ENCODE peak calls at places on chromosome 12, in four cellular contexts. One of them, this sample, is unnamed. For H3K4me1, the result is how much of the 10 kb centered on the place peaks cover.

GRCh38 chr12:22539055-22539454 is 5.3 kb downstream of the C2CD5 start:
- DNase-seq in HCT116: no peak
- DNase-seq in fibroblast of lung: no peak
- DNase-seq in NT2/D1: no peak
- DNase-seq in this sample: no peak

GRCh38 chr12:1575287-1575798 is 19.0 kb downstream of the FBXL14 start:
- DNase-seq in HCT116: no peak
- DNase-seq in fibroblast of lung: no peak
- DNase-seq in NT2/D1: no peak
- DNase-seq in this sample: no peak

GRCh38 chr12:9404469-9405260 is 196.5 kb upstream of the PZP start:
- DNase-seq in HCT116: no peak
- DNase-seq in fibroblast of lung: no peak
- DNase-seq in NT2/D1: no peak
- DNase-seq in this sample: no peak

GRCh38 chr12:65364021-65364420 is 85.5 kb downstream of the MSRB3 start:
- DNase-seq in HCT116: no peak
- DNase-seq in fibroblast of lung: peak
- DNase-seq in NT2/D1: no peak
- DNase-seq in this sample: peak

GRCh38 chr12:128813392-128813791 is 10.4 kb downstream of the SLC15A4 start:
- DNase-seq in HCT116: no peak
- DNase-seq in fibroblast of lung: peak
- DNase-seq in NT2/D1: no peak
- DNase-seq in this sample: peak

GRCh38 chr12:29996993-29997392 is 213.3 kb upstream of the TMTC1 start:
- DNase-seq in HCT116: no peak
- DNase-seq in fibroblast of lung: no peak
- DNase-seq in NT2/D1: no peak
- DNase-seq in this sample: no peak

GRCh38 chr12:26150737-26151450 is 26.1 kb upstream of the BHLHE41 start:
- DNase-seq in HCT116: no peak
- DNase-seq in fibroblast of lung: peak
- DNase-seq in NT2/D1: no peak
- DNase-seq in this sample: peak

GRCh38 chr12:120687570-120688289 is 781 bp downstream of the MLEC start:
- DNase-seq in HCT116: no peak
- DNase-seq in fibroblast of lung: peak
- DNase-seq in NT2/D1: no peak
- DNase-seq in this sample: no peak

GRCh38 chr12:117850048-117850447 is 118.7 kb downstream of the KSR2 start:
- DNase-seq in HCT116: peak
- DNase-seq in fibroblast of lung: peak
- DNase-seq in NT2/D1: peak
- DNase-seq in this sample: peak

GRCh38 chr12:111435661-111436201 is 30.0 kb downstream of the SH2B3 start:
- DNase-seq in HCT116: no peak
- DNase-seq in fibroblast of lung: peak
- DNase-seq in NT2/D1: no peak
- DNase-seq in this sample: no peak

GRCh38 chr12:112169086-112169872 is 43.9 kb downstream of the TRAFD1 start:
- DNase-seq in HCT116: no peak
- DNase-seq in fibroblast of lung: no peak
- DNase-seq in NT2/D1: no peak
- DNase-seq in this sample: no peak

GRCh38 chr12:25504744-25505143 is 48.3 kb downstream of the LMNTD1 start:
- DNase-seq in HCT116: no peak
- DNase-seq in fibroblast of lung: no peak
- DNase-seq in NT2/D1: no peak
- DNase-seq in this sample: no peak

GRCh38 chr12:75759196-75759595 is 247.8 kb upstream of the KRR1 start:
- DNase-seq in HCT116: no peak
- DNase-seq in fibroblast of lung: no peak
- DNase-seq in NT2/D1: no peak
- DNase-seq in this sample: no peak

GRCh38 chr12:24631691-24632090 is 317.2 kb downstream of the BCAT1 start:
- DNase-seq in HCT116: no peak
- DNase-seq in fibroblast of lung: no peak
- DNase-seq in NT2/D1: no peak
- DNase-seq in this sample: no peak

GRCh38 chr12:114006482-114007425 is 40.6 kb upstream of the RBM19 start:
- DNase-seq in HCT116: no peak
- DNase-seq in fibroblast of lung: no peak
- DNase-seq in NT2/D1: no peak
- DNase-seq in this sample: no peak

GRCh38 chr12:93762912-93763311 is 85.7 kb downstream of the CRADD start:
- DNase-seq in HCT116: no peak
- DNase-seq in fibroblast of lung: no peak
- DNase-seq in NT2/D1: no peak
- DNase-seq in this sample: no peak

GRCh38 chr12:130705174-130705880 is 10.8 kb downstream of the RIMBP2 start:
- DNase-seq in HCT116: no peak
- DNase-seq in fibroblast of lung: no peak
- DNase-seq in NT2/D1: no peak
- DNase-seq in this sample: no peak

GRCh38 chr12:123363743-123364531 is 710 bp downstream of the SBNO1 start:
- DNase-seq in HCT116: no peak
- DNase-seq in fibroblast of lung: peak
- DNase-seq in NT2/D1: no peak
- DNase-seq in this sample: peak

GRCh38 chr12:59698599-59698998 is 102.8 kb downstream of the SLC16A7 start:
- DNase-seq in HCT116: no peak
- DNase-seq in fibroblast of lung: peak
- DNase-seq in NT2/D1: no peak
- DNase-seq in this sample: peak

GRCh38 chr12:62537544-62537943 is 70.9 kb downstream of the MON2 start:
- DNase-seq in HCT116: no peak
- DNase-seq in fibroblast of lung: peak
- DNase-seq in NT2/D1: no peak
- DNase-seq in this sample: peak

GRCh38 chr12:28500373-28501024 is 310.2 kb downstream of the CCDC91 start:
- DNase-seq in HCT116: no peak
- DNase-seq in fibroblast of lung: peak
- DNase-seq in NT2/D1: no peak
- DNase-seq in this sample: peak

GRCh38 chr12:112381898-112382796 is at the start of gene HECTD4:
- DNase-seq in HCT116: peak
- DNase-seq in fibroblast of lung: peak
- DNase-seq in NT2/D1: peak
- DNase-seq in this sample: peak

GRCh38 chr12:13277278-13277677 is 80.8 kb downstream of the EMP1 start:
- DNase-seq in HCT116: no peak
- DNase-seq in fibroblast of lung: no peak
- DNase-seq in NT2/D1: no peak
- DNase-seq in this sample: no peak

GRCh38 chr12:130489293-130489692 is 151.6 kb downstream of the PIWIL1 start:
- DNase-seq in HCT116: no peak
- DNase-seq in fibroblast of lung: no peak
- DNase-seq in NT2/D1: no peak
- DNase-seq in this sample: no peak

GRCh38 chr12:20505056-20505455 is 136.7 kb downstream of the PDE3A start:
- DNase-seq in HCT116: no peak
- DNase-seq in fibroblast of lung: no peak
- DNase-seq in NT2/D1: no peak
- DNase-seq in this sample: no peak

GRCh38 chr12:2800046-2800570 is 5.3 kb downstream of the FKBP4 start:
- DNase-seq in HCT116: no peak
- DNase-seq in fibroblast of lung: no peak
- DNase-seq in NT2/D1: no peak
- DNase-seq in this sample: no peak

GRCh38 chr12:122788387-122788786 is 14.0 kb downstream of the CCDC62 start:
- DNase-seq in HCT116: no peak
- DNase-seq in fibroblast of lung: peak
- DNase-seq in NT2/D1: no peak
- DNase-seq in this sample: peak

GRCh38 chr12:121786441-121786825 is 7.1 kb downstream of the RHOF start:
- DNase-seq in HCT116: peak
- DNase-seq in fibroblast of lung: peak
- DNase-seq in NT2/D1: no peak
- DNase-seq in this sample: peak

GRCh38 chr12:49894754-49895153 is 8.9 kb downstream of the FAIM2 start:
- DNase-seq in HCT116: no peak
- DNase-seq in fibroblast of lung: no peak
- DNase-seq in NT2/D1: peak
- DNase-seq in this sample: no peak

GRCh38 chr12:106900554-106900953 is 55.2 kb upstream of the TMEM263 start:
- DNase-seq in HCT116: no peak
- DNase-seq in fibroblast of lung: no peak
- DNase-seq in NT2/D1: no peak
- DNase-seq in this sample: no peak

GRCh38 chr12:10363922-10364838 is 25.7 kb downstream of the KLRK1 start:
- DNase-seq in HCT116: no peak
- DNase-seq in fibroblast of lung: peak
- DNase-seq in NT2/D1: no peak
- DNase-seq in this sample: peak

DNA sequence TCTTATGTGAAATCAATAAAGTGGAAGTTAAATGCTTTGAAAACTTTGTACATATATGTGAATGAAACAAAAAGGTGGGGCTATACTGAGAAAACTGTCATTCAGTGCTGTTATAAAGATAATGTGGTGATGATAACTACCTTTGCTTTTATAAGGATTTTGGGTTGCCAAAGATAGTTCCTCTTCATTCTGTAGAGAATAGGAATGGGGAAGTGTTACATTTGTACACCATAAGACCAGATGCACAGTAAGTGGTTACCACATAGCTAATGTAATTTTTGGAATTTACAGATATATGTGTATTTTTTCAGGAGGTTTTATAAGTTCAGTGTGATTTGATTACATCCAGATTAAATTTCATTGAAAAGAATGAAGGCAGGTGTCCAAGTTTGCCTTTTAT is 18.1 kb downstream of the RAB21 start:
- DNase-seq in HCT116: no peak
- DNase-seq in fibroblast of lung: no peak
- DNase-seq in NT2/D1: no peak
- DNase-seq in this sample: no peak
- H3K4me1 ChIP-seq in HCT116: under half
- H3K4me1 ChIP-seq in fibroblast of lung: under half
- H3K4me1 ChIP-seq in NT2/D1: under half
- H3K4me1 ChIP-seq in this sample: under half

GRCh38 chr12:6904280-6905276 is at the start of gene LRRC23:
- DNase-seq in HCT116: peak
- DNase-seq in fibroblast of lung: peak
- DNase-seq in NT2/D1: peak
- DNase-seq in this sample: peak

GRCh38 chr12:6909421-6910145 is 4.8 kb upstream of the ENO2 start:
- DNase-seq in HCT116: no peak
- DNase-seq in fibroblast of lung: no peak
- DNase-seq in NT2/D1: no peak
- DNase-seq in this sample: no peak

GRCh38 chr12:6903712-6904111 is 910 bp upstream of the LRRC23 start:
- DNase-seq in HCT116: no peak
- DNase-seq in fibroblast of lung: no peak
- DNase-seq in NT2/D1: no peak
- DNase-seq in this sample: no peak

GRCh38 chr12:6902448-6902847 is 2.2 kb upstream of the LRRC23 start:
- DNase-seq in HCT116: no peak
- DNase-seq in fibroblast of lung: no peak
- DNase-seq in NT2/D1: no peak
- DNase-seq in this sample: no peak

DNA sequence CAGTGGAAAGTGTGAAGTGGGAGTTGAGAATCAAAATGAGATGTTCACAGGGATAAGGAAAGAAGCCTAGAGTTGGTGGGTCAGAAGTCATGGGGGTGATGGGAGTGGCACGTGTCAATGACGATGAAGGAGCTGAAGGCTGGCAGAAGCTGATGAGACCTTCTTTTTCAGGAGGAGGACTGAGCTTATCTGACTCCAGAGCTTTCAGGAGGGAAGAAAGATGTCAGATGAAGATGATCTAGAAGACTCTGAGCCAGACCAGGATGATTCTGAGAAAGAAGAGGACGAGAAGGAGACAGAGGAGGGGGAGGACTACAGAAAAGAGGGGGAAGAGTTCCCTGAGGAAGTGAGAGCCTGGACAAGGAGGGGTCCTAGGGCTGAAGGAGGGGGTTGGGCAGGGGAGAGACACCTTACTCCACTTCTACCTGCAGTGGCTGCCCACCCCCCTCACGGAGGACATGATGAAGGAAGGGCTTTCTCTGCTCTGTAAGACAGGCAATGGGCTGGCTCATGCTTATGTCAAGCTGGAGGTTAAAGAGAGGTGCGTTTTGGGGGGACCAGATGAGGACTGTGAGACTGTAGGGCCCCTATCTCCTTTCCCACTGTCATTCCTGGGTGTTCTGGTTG is 905 bp downstream of the LRRC23 start:
- DNase-seq in HCT116: no peak
- DNase-seq in fibroblast of lung: no peak
- DNase-seq in NT2/D1: no peak
- DNase-seq in this sample: no peak
- H3K4me3 ChIP-seq in HCT116: peak
- H3K4me3 ChIP-seq in fibroblast of lung: peak
- H3K4me3 ChIP-seq in NT2/D1: peak
- H3K4me3 ChIP-seq in this sample: peak

GRCh38 chr12:56014205-56014604 is 6.6 kb upstream of the IKZF4 start:
- DNase-seq in HCT116: no peak
- DNase-seq in fibroblast of lung: no peak
- DNase-seq in NT2/D1: no peak
- DNase-seq in this sample: no peak
- H3K4me1 ChIP-seq in HCT116: under half
- H3K4me1 ChIP-seq in fibroblast of lung: under half
- H3K4me1 ChIP-seq in NT2/D1: under half
- H3K4me1 ChIP-seq in this sample: under half

GRCh38 chr12:53694746-53695145 is 18.9 kb upstream of the ATP5MC2 start:
- DNase-seq in HCT116: no peak
- DNase-seq in fibroblast of lung: no peak
- DNase-seq in NT2/D1: no peak
- DNase-seq in this sample: no peak
- H3K4me3 ChIP-seq in HCT116: no peak
- H3K4me3 ChIP-seq in fibroblast of lung: no peak
- H3K4me3 ChIP-seq in NT2/D1: no peak
- H3K4me3 ChIP-seq in this sample: no peak

DNA sequence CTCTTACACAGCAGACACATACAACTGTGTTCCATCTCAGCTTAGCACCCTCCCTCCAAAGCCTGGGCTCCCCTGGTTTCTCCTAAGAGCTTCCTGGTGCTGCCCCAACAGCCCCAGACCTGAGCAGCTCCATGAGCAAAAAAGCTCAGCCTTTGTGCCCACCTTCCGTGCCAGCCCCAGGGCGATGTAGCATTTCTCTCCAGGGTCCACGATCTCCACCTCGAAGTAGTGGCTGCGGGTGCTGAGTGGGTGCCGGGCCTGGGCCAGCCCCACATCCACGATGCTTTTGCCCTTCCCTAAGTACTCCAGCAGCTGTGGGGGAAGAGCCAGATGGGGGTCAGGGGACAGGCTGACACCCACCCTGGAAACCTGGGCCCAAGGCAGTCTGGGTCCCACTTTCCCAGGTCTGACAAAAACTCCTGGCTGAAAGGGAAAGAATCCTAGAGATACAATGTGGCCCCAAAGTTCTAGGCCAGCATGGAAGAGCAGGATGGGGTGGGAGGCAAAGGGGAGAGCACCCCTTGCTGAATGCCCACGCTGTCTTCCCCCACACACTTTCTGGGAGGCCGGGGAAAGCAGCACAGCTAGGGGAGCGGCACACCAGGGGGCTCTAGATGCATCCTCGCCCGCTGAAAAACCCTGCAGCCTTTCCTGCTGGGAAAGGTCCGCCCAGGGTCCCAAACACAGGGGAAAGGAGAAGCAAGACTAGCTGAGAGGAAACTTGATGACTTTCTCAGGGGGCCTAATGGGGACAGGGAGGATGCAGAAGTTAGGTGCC is 11.0 kb downstream of the SPRYD3 start:
- DNase-seq in HCT116: no peak
- DNase-seq in fibroblast of lung: no peak
- DNase-seq in NT2/D1: no peak
- DNase-seq in this sample: no peak
- H3K4me1 ChIP-seq in HCT116: under half
- H3K4me1 ChIP-seq in fibroblast of lung: half or more
- H3K4me1 ChIP-seq in NT2/D1: under half
- H3K4me1 ChIP-seq in this sample: half or more